ENCODE peak calls at places on chromosomes 3 and 15, in five cellular contexts. K is brain microvascular endothelial cell, G is fibroblast of pulmonary artery, I is mesothelial cell of epicardium, D is GM12865. F is an unnamed sample.

GRCh38 chr15:74961616-74962015 is 5.0 kb upstream of the RPP25 start:
- DNase-seq in K (no peak), G (no peak), I (no peak), D (no peak), F (no peak)

GRCh38 chr3:177929310-177929709 is 606.9 kb upstream of the KCNMB2 start:
- DNase-seq in K (peak; percentile 47), G (no peak), I (no peak), D (no peak), F (no peak)

GRCh38 chr3:98602078-98602678 is 8.8 kb upstream of the CPOX start:
- DNase-seq in K (peak; percentile 72), G (peak; percentile 86), I (no peak), D (peak; percentile 81), F (peak; percentile 41)

GRCh38 chr3:128895843-128896365 is 16.5 kb downstream of the ACAD9 start:
- DNase-seq in K (no peak), G (no peak), I (no peak), D (no peak), F (no peak)

GRCh38 chr15:51312132-51312531 is 26.3 kb downstream of the CYP19A1 start:
- DNase-seq in K (no peak), G (peak; percentile 57), I (no peak), D (no peak), F (no peak)

GRCh38 chr3:129276385-129276784 is 2.3 kb upstream of the HMCES start:
- DNase-seq in K (no peak), G (no peak), I (no peak), D (peak; percentile 95), F (peak; percentile 76)

GRCh38 chr3:196774191-196774820 is 34.6 kb downstream of the PAK2 start:
- DNase-seq in K (no peak), G (peak; percentile 14), I (no peak), D (peak; percentile 11), F (no peak)

GRCh38 chr3:159897331-159898075 is 91.1 kb upstream of the IL12A start:
- DNase-seq in K (peak; percentile 76), G (peak; percentile 88), I (no peak), D (no peak), F (no peak)

GRCh38 chr15:100615801-100616200 is 13.4 kb downstream of the ASB7 start:
- DNase-seq in K (no peak), G (no peak), I (no peak), D (no peak), F (no peak)

GRCh38 chr3:182490601-182491485 is 302.5 kb upstream of the ATP11B start:
- DNase-seq in K (no peak), G (peak; percentile 1), I (no peak), D (peak; percentile 34), F (no peak)

GRCh38 chr15:39472661-39473657 is 107.9 kb upstream of the THBS1 start:
- DNase-seq in K (peak; percentile 92), G (peak; percentile 100), I (peak; percentile 41), D (no peak), F (no peak)

GRCh38 chr3:181417748-181418147 is 294.0 kb upstream of the SOX2 start:
- DNase-seq in K (no peak), G (no peak), I (no peak), D (no peak), F (no peak)

GRCh38 chr15:92294759-92295158 is 98.9 kb upstream of the ST8SIA2 start:
- DNase-seq in K (no peak), G (no peak), I (no peak), D (no peak), F (no peak)

GRCh38 chr3:187336322-187336721 is 31.9 kb upstream of the RTP4 start:
- DNase-seq in K (no peak), G (no peak), I (no peak), D (no peak), F (no peak)

GRCh38 chr3:16113704-16114103 is 60.8 kb upstream of the GALNT15 start:
- DNase-seq in K (peak; percentile 79), G (peak; percentile 53), I (no peak), D (no peak), F (no peak)

GRCh38 chr3:185796431-185797107 is 28.3 kb downstream of the IGF2BP2 start:
- DNase-seq in K (peak; percentile 71), G (peak; percentile 73), I (no peak), D (no peak), F (no peak)

GRCh38 chr3:14200276-14200675 is 21.7 kb downstream of the LSM3 start:
- DNase-seq in K (no peak), G (no peak), I (no peak), D (no peak), F (no peak)

GRCh38 chr15:57395292-57395691 is 19.0 kb downstream of the CGNL1 start:
- DNase-seq in K (peak; percentile 74), G (peak; percentile 66), I (no peak), D (peak; percentile 47), F (no peak)

GRCh38 chr15:37130356-37130755 is 30.0 kb upstream of the MEIS2 start:
- DNase-seq in K (no peak), G (no peak), I (no peak), D (no peak), F (no peak)

GRCh38 chr3:53658613-53659193 is 164.3 kb downstream of the CACNA1D start:
- DNase-seq in K (no peak), G (no peak), I (no peak), D (no peak), F (no peak)

GRCh38 chr15:34659056-34659455 is 75.6 kb upstream of the GOLGA8B start:
- DNase-seq in K (no peak), G (no peak), I (no peak), D (no peak), F (no peak)

GRCh38 chr3:171840831-171841619 is 2.1 kb upstream of the TMEM212 start:
- DNase-seq in K (no peak), G (no peak), I (no peak), D (no peak), F (no peak)

GRCh38 chr3:50356553-50356952 is 2.8 kb downstream of the TMEM115 start:
- DNase-seq in K (no peak), G (no peak), I (no peak), D (no peak), F (no peak)

GRCh38 chr3:172958565-172958964 is 182.5 kb downstream of the SPATA16 start:
- DNase-seq in K (no peak), G (no peak), I (no peak), D (no peak), F (no peak)
- TF ChIP-seq CTCF in K (no peak), G (no peak), I (no peak), D (no peak), F (no peak)

GRCh38 chr3:180409883-180410282 is 192.1 kb upstream of the TTC14 start:
- DNase-seq in K (no peak), G (no peak), I (no peak), D (no peak), F (no peak)
- TF ChIP-seq CTCF in K (no peak), G (no peak), I (no peak), D (no peak), F (no peak)

GRCh38 chr3:133271491-133271890 is 128.4 kb upstream of the BFSP2 start:
- DNase-seq in K (peak; percentile 24), G (no peak), I (no peak), D (no peak), F (no peak)
- TF ChIP-seq CTCF in K (no peak), G (no peak), I (no peak), D (no peak), F (no peak)

GRCh38 chr15:98996619-98997018 is 11.0 kb downstream of the PGPEP1L start:
- DNase-seq in K (no peak), G (no peak), I (no peak), D (no peak), F (no peak)
- TF ChIP-seq CTCF in K (no peak), G (no peak), I (no peak), D (no peak), F (no peak)

DNA sequence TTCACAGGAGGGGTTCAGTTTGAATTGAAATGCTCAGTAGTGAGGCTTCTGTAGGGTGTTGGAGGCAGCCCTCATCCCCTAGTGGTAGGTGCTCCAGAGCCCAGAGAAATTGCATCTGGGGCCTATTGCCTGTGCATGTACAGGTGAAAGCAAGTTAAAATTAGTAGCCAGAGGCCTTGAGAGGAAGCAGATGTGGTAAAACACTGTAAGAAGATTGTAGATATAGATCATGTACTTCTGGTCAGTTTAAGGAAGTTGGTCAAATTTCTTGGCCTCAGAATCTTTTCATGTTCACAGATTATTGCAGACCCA is 34.6 kb downstream of the IGSF10 start:
- DNase-seq in K (no peak), G (no peak), I (no peak), D (peak; percentile 45), F (peak; percentile 3)
- TF ChIP-seq CTCF in K (peak; percentile 39), G (peak; percentile 11), I (peak; percentile 17), D (peak; percentile 26), F (no peak)

F was measured in activated CD8-positive, alpha-beta T cell treated with anti-CD3 and anti-CD28 coated beads for 36 hours.